ENCODE peak calls at places on chromosomes 6 and 20, in ten cellular contexts. Y, P, E, D, J, W, V, H, R and K are unnamed samples.

GRCh38 chr20:11429168-11429567 is 488.5 kb upstream of the BTBD3 start:
- DNase-seq in H (no peak), W (no peak), J (peak; percentile 53), E (no peak), P (no peak), D (no peak), R (no peak), Y (no peak), V (no peak), K (no peak)

GRCh38 chr20:51692806-51693400 is 75.3 kb downstream of the ATP9A start:
- DNase-seq in P (no peak), V (no peak), D (no peak), J (no peak), Y (no peak), H (no peak), W (no peak), E (no peak), R (no peak), K (no peak)

GRCh38 chr20:32089637-32090330 is 19.7 kb upstream of the TM9SF4 start:
- DNase-seq in H (no peak), D (no peak), P (no peak), Y (no peak), J (no peak), W (no peak), E (no peak), V (no peak), R (no peak), K (no peak)

GRCh38 chr6:168370310-168370991 is 50.9 kb upstream of the DACT2 start:
- DNase-seq in D (peak; percentile 90), E (peak; percentile 73), Y (peak; percentile 43), R (no peak), P (peak; percentile 84), V (no peak), J (no peak), H (no peak), W (no peak), K (peak; percentile 84)

GRCh38 chr20:58014628-58015315 is 213.7 kb downstream of the ANKRD60 start:
- DNase-seq in E (no peak), H (no peak), V (no peak), P (no peak), R (no peak), W (no peak), D (no peak), Y (peak; percentile 37), J (no peak), K (no peak)

GRCh38 chr6:24910850-24911712 is 24.7 kb downstream of the RIPOR2 start:
- DNase-seq in Y (peak; percentile 44), V (peak; percentile 65), J (no peak), R (peak; percentile 73), P (peak; percentile 72), H (peak; percentile 52), W (peak; percentile 24), D (peak; percentile 54), E (peak; percentile 54), K (peak; percentile 74)

GRCh38 chr6:69069881-69070280 is 434.8 kb downstream of the ADGRB3 start:
- DNase-seq in P (no peak), R (no peak), V (no peak), W (no peak), Y (no peak), H (no peak), J (no peak), E (no peak), D (no peak), K (no peak)

GRCh38 chr6:14585689-14586088 is 468.1 kb downstream of the CD83 start:
- DNase-seq in W (no peak), V (no peak), H (no peak), E (no peak), Y (no peak), R (no peak), J (no peak), D (no peak), P (no peak), K (no peak)

GRCh38 chr20:35515949-35516645 is 13.4 kb downstream of the C20orf173 start:
- DNase-seq in V (peak; percentile 86), E (no peak), R (no peak), P (no peak), H (no peak), Y (no peak), J (peak; percentile 87), W (no peak), D (no peak), K (no peak)

GRCh38 chr6:87968435-87969278 is 79.0 kb upstream of the SPACA1 start:
- DNase-seq in J (peak; percentile 18), W (no peak), H (peak; percentile 34), E (no peak), V (no peak), Y (no peak), P (no peak), D (peak; percentile 15), R (no peak), K (no peak)

GRCh38 chr6:104958178-104958520 is 1.2 kb downstream of the LIN28B start:
- DNase-seq in V (no peak), Y (no peak), H (no peak), D (no peak), J (no peak), W (no peak), E (no peak), R (no peak), P (no peak), K (no peak)

GRCh38 chr20:43959079-43959919 is 44.6 kb downstream of the TOX2 start:
- DNase-seq in H (no peak), J (no peak), P (peak; percentile 38), V (no peak), E (peak; percentile 80), Y (peak; percentile 71), D (no peak), R (no peak), W (peak; percentile 15), K (peak; percentile 43)

GRCh38 chr20:53224851-53225250 is 252.7 kb downstream of the TSHZ2 start:
- DNase-seq in D (no peak), V (peak; percentile 18), Y (no peak), E (no peak), H (no peak), R (no peak), W (no peak), J (no peak), P (no peak), K (no peak)

GRCh38 chr20:10731190-10731955 is 57.6 kb upstream of the JAG1 start:
- DNase-seq in Y (no peak), V (peak; percentile 49), E (no peak), R (no peak), J (peak; percentile 77), H (no peak), W (no peak), P (no peak), D (no peak), K (no peak)

GRCh38 chr6:17218023-17218748 is 63.0 kb upstream of the RBM24 start:
- DNase-seq in J (no peak), V (no peak), E (no peak), W (no peak), P (no peak), H (no peak), D (no peak), R (no peak), Y (no peak), K (no peak)

GRCh38 chr6:5208491-5208890 is 52.3 kb downstream of the LYRM4 start:
- DNase-seq in E (no peak), P (no peak), Y (no peak), H (no peak), V (peak; percentile 50), W (no peak), J (no peak), R (no peak), D (no peak), K (no peak)

GRCh38 chr6:55449219-55449618 is 122.0 kb downstream of the GFRAL start:
- DNase-seq in J (no peak), D (no peak), V (no peak), Y (no peak), R (no peak), E (no peak), P (no peak), H (no peak), W (no peak), K (no peak)

GRCh38 chr6:119446623-119447008 is 97.1 kb upstream of the MAN1A1 start:
- DNase-seq in V (peak; percentile 75), R (no peak), D (no peak), E (no peak), H (no peak), W (no peak), J (peak; percentile 63), P (peak; percentile 72), Y (no peak), K (peak; percentile 49)

GRCh38 chr20:36547186-36548005 is 6.1 kb downstream of the MYL9 start:
- DNase-seq in R (no peak), W (no peak), E (no peak), H (no peak), P (peak; percentile 68), J (no peak), Y (no peak), D (no peak), V (no peak), K (no peak)
- H3K4me3 ChIP-seq in R (no peak overlapping the region), W (no peak overlapping the region), E (no peak overlapping the region), H (no peak overlapping the region), P (peak overlapping the region; percentile 85), J (no peak overlapping the region), Y (no peak overlapping the region), D (no peak overlapping the region), V (no peak overlapping the region), K (no peak overlapping the region)

GRCh38 chr6:11824986-11825385 is 46.4 kb upstream of the ADTRP start:
- DNase-seq in V (peak; percentile 83), D (no peak), H (no peak), P (no peak), R (peak; percentile 66), W (no peak), Y (peak; percentile 7), J (peak; percentile 66), E (no peak), K (no peak)
- H3K27me3 ChIP-seq in V (no peaks in the 10 kb centered on the region), D (no peaks in the 10 kb centered on the region), H (no peaks in the 10 kb centered on the region), P (no peaks in the 10 kb centered on the region), R (no peaks in the 10 kb centered on the region), W (peaks cover 4% of the 10 kb centered on the region), Y (no peaks in the 10 kb centered on the region), J (no peaks in the 10 kb centered on the region), E (no peaks in the 10 kb centered on the region), K (no peaks in the 10 kb centered on the region)

GRCh38 chr6:50589751-50590470 is 123.4 kb upstream of the TFAP2D start:
- DNase-seq in P (no peak), D (no peak), E (no peak), V (no peak), H (no peak), W (no peak), R (no peak), J (no peak), Y (no peak), K (no peak)
- H3K36me3 ChIP-seq in P (no peaks in the 10 kb centered on the region), D (no peaks in the 10 kb centered on the region), E (no peaks in the 10 kb centered on the region), V (no peaks in the 10 kb centered on the region), H (no peaks in the 10 kb centered on the region), W (no peaks in the 10 kb centered on the region), R (no peaks in the 10 kb centered on the region), J (no peaks in the 10 kb centered on the region), Y (no peaks in the 10 kb centered on the region), K (no peaks in the 10 kb centered on the region)

DNA sequence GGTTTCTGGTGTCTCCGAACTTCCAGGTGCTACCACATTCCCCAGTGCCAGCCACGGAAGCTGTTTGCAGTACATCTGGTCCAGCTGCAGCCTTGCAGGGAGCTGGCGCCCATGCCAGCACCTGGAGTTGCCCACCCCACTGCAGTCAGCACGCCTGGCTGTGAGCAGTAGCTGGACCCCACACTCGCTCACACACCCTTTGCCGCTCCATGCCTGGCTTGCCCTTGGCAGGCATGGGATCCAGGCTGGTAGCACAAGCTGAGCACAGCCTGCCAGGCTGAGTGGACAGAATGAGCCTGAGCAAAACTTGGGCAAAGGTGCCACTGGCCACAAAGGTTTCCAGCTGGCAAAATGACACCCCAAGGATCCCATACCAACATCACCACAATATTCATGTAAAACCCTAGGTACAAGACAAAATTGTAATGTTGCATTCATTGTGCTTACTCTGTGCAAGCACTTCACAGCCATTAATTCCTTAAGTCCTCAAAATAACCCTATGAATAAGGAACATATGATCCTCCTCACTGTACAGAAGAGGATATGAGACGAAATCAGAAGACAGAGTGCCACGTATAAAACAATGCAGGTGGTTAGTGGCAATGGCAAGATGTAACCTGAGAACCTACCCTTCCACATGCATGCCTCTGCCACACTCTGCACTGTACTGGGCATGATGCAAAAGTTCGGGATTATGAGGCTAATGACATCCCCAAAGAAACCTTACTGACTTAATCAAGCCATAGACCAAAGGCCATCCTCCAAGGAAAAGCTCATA is 18.3 kb downstream of the KIF16B start:
- DNase-seq in E (no peak), Y (no peak), J (no peak), H (no peak), D (no peak), V (no peak), W (no peak), R (no peak), P (no peak), K (peak; percentile 48)
- H3K4me3 ChIP-seq in E (no peak overlapping the region), Y (no peak overlapping the region), J (no peak overlapping the region), H (no peak overlapping the region), D (no peak overlapping the region), V (no peak overlapping the region), W (no peak overlapping the region), R (no peak overlapping the region), P (no peak overlapping the region), K (no peak overlapping the region)